ENCODE peak calls at places on chromosomes 11 and 22, in eight cellular contexts. K is IMR-90, N is H54, Z is heart left ventricle, M is stomach, W is erythroblast, A is lower leg skin, F is vagina. G is an unnamed sample.
A peak's percentile ranks its signal among the peaks of the same experiment; 100 is the strongest.

GRCh38 chr11:76208829-76209670 is 2.7 kb upstream of the WNT11 start:
- DNase-seq in F (no peak), M (peak; percentile 69), A (peak; percentile 96), K (peak; percentile 12), W (peak; percentile 69), N (peak; percentile 56), Z (peak; percentile 86), G (peak; percentile 60)

GRCh38 chr11:22787565-22788162 is 41.9 kb downstream of the SVIP start:
- DNase-seq in F (no peak), W (peak; percentile 36), Z (no peak), K (peak; percentile 56), N (no peak), A (no peak), M (no peak), G (no peak)

GRCh38 chr22:30667092-30667485 is 586 bp downstream of the DUSP18 start:
- DNase-seq in M (no peak), K (no peak), Z (no peak), F (no peak), N (no peak), A (no peak), W (no peak), G (no peak)

GRCh38 chr22:20721409-20722218 is 52.3 kb upstream of the SERPIND1 start:
- DNase-seq in Z (no peak), W (no peak), M (no peak), F (no peak), K (no peak), N (no peak), A (no peak), G (no peak)

GRCh38 chr11:30210357-30210756 is 20.5 kb upstream of the FSHB start:
- DNase-seq in M (no peak), N (no peak), K (no peak), Z (no peak), W (no peak), F (no peak), A (no peak), G (no peak)

GRCh38 chr11:20011294-20011951 is 148.9 kb downstream of the DBX1 start:
- DNase-seq in K (no peak), M (no peak), A (no peak), F (no peak), N (no peak), W (no peak), Z (no peak), G (no peak)

GRCh38 chr11:73213196-73214143 is 4.6 kb upstream of the P2RY2 start:
- DNase-seq in Z (no peak), N (no peak), W (no peak), F (no peak), M (no peak), K (no peak), A (no peak), G (no peak)

GRCh38 chr11:117511981-117512448 is 184.4 kb downstream of the CEP164 start:
- DNase-seq in K (no peak), Z (no peak), F (no peak), A (no peak), W (no peak), M (no peak), N (no peak), G (no peak)

GRCh38 chr22:35409783-35410662 is 10.1 kb downstream of the MCM5 start:
- DNase-seq in Z (peak; percentile 65), W (no peak), K (no peak), A (no peak), N (no peak), M (no peak), F (no peak), G (no peak)

GRCh38 chr11:69867076-69868002 is 48.1 kb upstream of the FGF3 start:
- DNase-seq in W (no peak), N (peak; percentile 91), F (no peak), M (no peak), A (peak; percentile 58), K (peak; percentile 53), Z (no peak), G (no peak)

GRCh38 chr11:25566298-25567200 is 765.4 kb upstream of the ANO3 start:
- DNase-seq in K (no peak), Z (peak; percentile 36), N (no peak), W (no peak), M (no peak), F (no peak), A (no peak), G (no peak)

GRCh38 chr11:119223856-119224255 is 17.7 kb downstream of the CBL start:
- DNase-seq in A (no peak), W (no peak), N (no peak), Z (no peak), M (no peak), F (no peak), K (peak; percentile 63), G (no peak)

GRCh38 chr11:128488471-128488870 is 98.9 kb downstream of the ETS1 start:
- DNase-seq in M (no peak), N (peak; percentile 42), A (no peak), Z (no peak), W (no peak), F (no peak), K (peak; percentile 98), G (peak; percentile 50)

GRCh38 chr11:36311926-36312592 is 16.0 kb downstream of the PRR5L start:
- DNase-seq in M (no peak), W (no peak), K (peak; percentile 5), A (no peak), Z (no peak), F (no peak), N (no peak), G (no peak)

GRCh38 chr11:64225608-64226506 is at the start of the genes NUDT22 and TRPT1:
- DNase-seq in K (peak; percentile 66), M (peak; percentile 95), N (peak; percentile 78), A (peak; percentile 99), Z (peak; percentile 96), F (no peak), W (peak; percentile 87), G (peak; percentile 85)
- TF ChIP-seq POLR2A in K (peak; percentile 49), M (no peak), N (peak; percentile 72), A (no peak), Z (peak; percentile 96), F (no peak), W (peak; percentile 75), G (peak; percentile 91)

GRCh38 chr11:61578819-61579218 is 2.1 kb downstream of the SYT7 start:
- DNase-seq in N (no peak), W (no peak), K (no peak), A (no peak), M (no peak), F (no peak), Z (no peak), G (no peak)
- TF ChIP-seq POLR2A in N (no peak), W (no peak), K (no peak), A (no peak), M (no peak), F (no peak), Z (no peak), G (no peak)

GRCh38 chr22:49935561-49935960 is 17.1 kb downstream of the CRELD2 start:
- DNase-seq in W (no peak), F (no peak), K (no peak), M (no peak), A (no peak), Z (no peak), N (no peak), G (no peak)

GRCh38 chr22:49937758-49938564 is 19.5 kb downstream of the CRELD2 start:
- DNase-seq in Z (no peak), W (no peak), M (peak; percentile 29), F (no peak), K (no peak), N (no peak), A (no peak), G (no peak)

GRCh38 chr22:49936973-49937757 is 18.7 kb downstream of the CRELD2 start:
- DNase-seq in W (no peak), N (no peak), K (no peak), F (no peak), Z (peak; percentile 84), M (peak; percentile 57), A (no peak), G (peak; percentile 68)

GRCh38 chr22:49934891-49935557 is 16.6 kb downstream of the CRELD2 start:
- DNase-seq in A (peak; percentile 96), Z (peak; percentile 93), N (no peak), W (peak; percentile 39), M (peak; percentile 88), F (no peak), K (peak; percentile 39), G (peak; percentile 72)

GRCh38 chr22:49936018-49936972 is 17.9 kb downstream of the CRELD2 start:
- DNase-seq in A (peak; percentile 98), F (no peak), M (peak; percentile 95), Z (peak; percentile 95), N (peak; percentile 84), W (peak; percentile 55), K (peak; percentile 86), G (peak; percentile 95)
- TF ChIP-seq POLR2A in A (no peak), F (no peak), M (no peak), Z (peak; percentile 38), N (no peak), W (no peak), K (no peak), G (peak; percentile 77)

GRCh38 chr22:19520566-19521305 is 3.5 kb downstream of the CLDN5 start:
- DNase-seq in W (no peak), K (no peak), F (no peak), Z (no peak), A (peak; percentile 82), M (no peak), N (no peak), G (no peak)

GRCh38 chr22:19520007-19520406 is 4.2 kb downstream of the CLDN5 start:
- DNase-seq in W (no peak), M (no peak), A (peak; percentile 82), K (no peak), F (no peak), Z (no peak), N (no peak), G (no peak)

GRCh38 chr22:19518568-19519030 is 5.6 kb downstream of the CLDN5 start:
- DNase-seq in N (no peak), W (no peak), M (no peak), Z (no peak), K (no peak), A (peak; percentile 64), F (no peak), G (no peak)

GRCh38 chr22:19517919-19518567 is 6.2 kb downstream of the CLDN5 start:
- DNase-seq in A (peak; percentile 81), Z (no peak), N (no peak), F (no peak), W (no peak), K (no peak), M (no peak), G (no peak)

DNA sequence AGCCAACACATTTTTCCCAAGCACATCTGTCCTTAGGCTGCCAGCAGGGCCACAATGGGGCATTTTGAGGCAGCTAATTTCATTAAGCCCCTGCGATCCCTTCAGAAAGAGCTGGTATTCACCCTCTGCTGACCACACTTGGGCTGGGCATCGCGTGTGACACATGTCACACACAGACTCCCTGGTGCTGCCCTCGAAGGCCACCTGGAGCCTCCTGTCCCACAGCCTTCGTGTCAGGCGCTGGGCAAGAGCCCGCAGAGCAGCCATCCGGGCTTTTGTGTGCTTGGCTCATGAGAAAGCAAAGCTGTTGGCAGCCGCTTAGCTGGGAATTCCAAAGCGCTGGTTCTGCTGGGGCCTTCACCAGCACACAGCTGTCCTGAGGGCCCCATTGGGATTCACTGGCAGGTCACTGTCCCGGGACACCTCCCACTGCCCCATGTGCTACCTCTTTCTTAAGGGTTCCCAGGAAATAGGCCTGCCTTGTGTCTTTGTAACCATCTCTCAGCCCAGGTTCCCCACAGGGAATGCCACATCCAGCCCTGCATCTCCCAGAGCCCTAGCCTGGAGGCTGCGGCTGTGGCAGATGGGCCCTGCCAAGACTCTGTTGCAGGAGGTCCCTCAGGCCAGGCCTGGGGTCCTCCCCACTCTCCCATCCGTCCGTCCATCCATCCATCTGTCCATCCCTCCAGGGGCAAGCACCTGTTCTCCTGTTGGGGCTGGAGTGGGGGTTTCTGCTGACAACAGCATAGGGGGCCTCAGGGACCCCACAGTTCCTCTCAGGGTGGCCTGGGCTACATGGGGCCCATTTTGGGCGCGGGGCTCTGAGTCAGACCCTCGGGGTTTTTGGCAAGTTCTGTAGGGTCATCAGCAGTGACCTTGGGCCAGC is 4.9 kb downstream of the CLDN5 start:
- DNase-seq in A (peak; percentile 74), K (no peak), Z (no peak), M (no peak), N (no peak), F (no peak), W (no peak), G (no peak)
- TF ChIP-seq POLR2A in A (no peak), K (no peak), Z (no peak), M (no peak), N (no peak), F (no peak), W (no peak), G (no peak)